ENCODE peak calls at places on chromosome 18, in six cellular contexts. Y, J, V, M, O and Z are unnamed samples.

GRCh38 chr18:42477261-42477660 is 522.2 kb downstream of the PIK3C3 start:
- DNase-seq in Y (no peak), J (no peak), V (no peak), M (no peak), O (no peak), Z (no peak)

GRCh38 chr18:9642799-9643445 is 28.6 kb upstream of the PPP4R1 start:
- DNase-seq in Y (no peak), J (no peak), V (no peak), M (peak), O (no peak), Z (no peak)

GRCh38 chr18:38751897-38752296 is 1186.3 kb upstream of the CELF4 start:
- DNase-seq in Y (no peak), J (no peak), V (no peak), M (no peak), O (no peak), Z (no peak)

GRCh38 chr18:3248670-3249359 is 1.2 kb downstream of the MYL12A start:
- DNase-seq in Y (peak), J (no peak), V (no peak), M (peak), O (peak), Z (peak)

GRCh38 chr18:27473359-27473758 is 288.3 kb upstream of the CHST9 start:
- DNase-seq in Y (no peak), J (no peak), V (no peak), M (no peak), O (peak), Z (no peak)

GRCh38 chr18:33751613-33752221 is 173.7 kb downstream of the ASXL3 start:
- DNase-seq in Y (no peak), J (no peak), V (no peak), M (peak), O (no peak), Z (no peak)

GRCh38 chr18:60372141-60372540 is 434 bp downstream of the MC4R start:
- DNase-seq in Y (no peak), J (no peak), V (no peak), M (peak), O (no peak), Z (no peak)

GRCh38 chr18:25279961-25280360 is 72.0 kb downstream of the ZNF521 start:
- DNase-seq in Y (no peak), J (no peak), V (no peak), M (no peak), O (no peak), Z (no peak)

GRCh38 chr18:67730884-67731283 is 214.4 kb upstream of the DSEL start:
- DNase-seq in Y (no peak), J (no peak), V (no peak), M (peak), O (no peak), Z (no peak)

GRCh38 chr18:48934708-48935432 is 15.9 kb downstream of the SMAD7 start:
- DNase-seq in Y (peak), J (no peak), V (no peak), M (no peak), O (peak), Z (no peak)

GRCh38 chr18:28248653-28249052 is 71.7 kb upstream of the CDH2 start:
- DNase-seq in Y (no peak), J (no peak), V (no peak), M (no peak), O (no peak), Z (no peak)

GRCh38 chr18:48140738-48141137 is 210.3 kb upstream of the SMAD2 start:
- DNase-seq in Y (no peak), J (no peak), V (no peak), M (no peak), O (no peak), Z (no peak)

GRCh38 chr18:27894746-27895145 is 282.2 kb downstream of the CDH2 start:
- DNase-seq in Y (no peak), J (no peak), V (no peak), M (no peak), O (no peak), Z (no peak)

GRCh38 chr18:75107196-75107930 is 101.6 kb downstream of the PTGR3 start:
- DNase-seq in Y (no peak), J (no peak), V (no peak), M (no peak), O (no peak), Z (no peak)

GRCh38 chr18:77206676-77207370 is 42.8 kb upstream of the GALR1 start:
- DNase-seq in Y (no peak), J (peak), V (no peak), M (peak), O (peak), Z (peak)

GRCh38 chr18:36501100-36501499 is 203.6 kb downstream of the FHOD3 start:
- DNase-seq in Y (no peak), J (no peak), V (no peak), M (no peak), O (no peak), Z (no peak)

GRCh38 chr18:58046794-58047555 is 2.9 kb downstream of the NEDD4L start:
- DNase-seq in Y (no peak), J (no peak), V (no peak), M (no peak), O (no peak), Z (no peak)

GRCh38 chr18:59861963-59862819 is 37.6 kb upstream of the PMAIP1 start:
- DNase-seq in Y (no peak), J (no peak), V (no peak), M (no peak), O (no peak), Z (no peak)

GRCh38 chr18:77528877-77529276 is 279.2 kb downstream of the GALR1 start:
- DNase-seq in Y (no peak), J (no peak), V (no peak), M (no peak), O (no peak), Z (no peak)

GRCh38 chr18:48036641-48037421 is 106.4 kb upstream of the SMAD2 start:
- DNase-seq in Y (no peak), J (peak), V (no peak), M (no peak), O (no peak), Z (peak)

GRCh38 chr18:23437357-23438045 is 15.6 kb upstream of the RIOK3 start:
- DNase-seq in Y (peak), J (peak), V (peak), M (peak), O (peak), Z (peak)

GRCh38 chr18:34801769-34802168 is 91.7 kb downstream of the DTNA start:
- DNase-seq in Y (no peak), J (no peak), V (no peak), M (peak), O (no peak), Z (no peak)

GRCh38 chr18:49597152-49597551 is 35.3 kb downstream of the LIPG start:
- DNase-seq in Y (no peak), J (no peak), V (no peak), M (no peak), O (no peak), Z (no peak)

GRCh38 chr18:79483971-79484491 is 88.3 kb downstream of the NFATC1 start:
- DNase-seq in Y (no peak), J (no peak), V (no peak), M (no peak), O (no peak), Z (peak)

GRCh38 chr18:29430416-29430815 is 1253.5 kb upstream of the CDH2 start:
- DNase-seq in Y (no peak), J (no peak), V (peak), M (no peak), O (no peak), Z (no peak)

GRCh38 chr18:6294119-6294784 is 120.5 kb downstream of the L3MBTL4 start:
- DNase-seq in Y (peak), J (no peak), V (no peak), M (no peak), O (peak), Z (no peak)

GRCh38 chr18:43267818-43268217 is 9.5 kb downstream of the SYT4 start:
- DNase-seq in Y (no peak), J (no peak), V (no peak), M (no peak), O (no peak), Z (no peak)

GRCh38 chr18:421236-422155 is 79.0 kb downstream of the COLEC12 start:
- DNase-seq in Y (no peak), J (no peak), V (no peak), M (peak), O (peak), Z (no peak)

GRCh38 chr18:58615150-58616132 is 13.4 kb downstream of the ALPK2 start:
- DNase-seq in Y (no peak), J (no peak), V (no peak), M (no peak), O (peak), Z (no peak)